ENCODE peak calls at places on chromosomes 13 and 19, in ten cellular contexts. B is body of pancreas, K is fibroblast of lung, H is lower lobe of right lung, C is foreskin keratinocyte, U is GM23338, I is astrocyte, M is prostate gland, J is suprapubic skin, T is heart left ventricle. D is an unnamed sample.

GRCh38 chr13:109256866-109257760 is 529.3 kb downstream of the IRS2 start:
- DNase-seq in B (peak; percentile 40), K (peak; percentile 94), H (no peak), C (peak; percentile 100), U (peak; percentile 21), I (peak; percentile 99), M (peak; percentile 5), J (no peak), T (no peak), D (peak; percentile 81)

GRCh38 chr19:56253737-56254136 is 18.8 kb upstream of the EDDM13 start:
- DNase-seq in B (no peak), K (peak; percentile 74), H (no peak), C (peak; percentile 15), U (peak; percentile 46), I (peak; percentile 45), M (peak; percentile 19), J (no peak), T (no peak), D (no peak)

GRCh38 chr13:74986609-74987008 is 495.4 kb downstream of the TBC1D4 start:
- DNase-seq in B (no peak), K (no peak), H (no peak), C (no peak), U (no peak), I (no peak), M (no peak), J (no peak), T (no peak), D (no peak)

GRCh38 chr19:13022111-13022858 is 27.0 kb downstream of the NFIX start:
- DNase-seq in B (no peak), K (peak; percentile 66), H (peak; percentile 49), C (no peak), U (no peak), I (peak; percentile 64), M (no peak), J (no peak), T (no peak), D (no peak)

GRCh38 chr13:61761690-61762089 is 346.0 kb upstream of the PCDH20 start:
- DNase-seq in B (no peak), K (no peak), H (no peak), C (no peak), U (no peak), I (no peak), M (no peak), J (no peak), T (no peak), D (no peak)

GRCh38 chr19:20038358-20039202 is 725 bp downstream of the ZNF682 start:
- DNase-seq in B (no peak), K (no peak), H (no peak), C (no peak), U (no peak), I (peak; percentile 8), M (no peak), J (no peak), T (no peak), D (no peak)

GRCh38 chr13:21546372-21546771 is 57.6 kb downstream of the MICU2 start:
- DNase-seq in B (no peak), K (peak; percentile 15), H (no peak), C (no peak), U (no peak), I (no peak), M (no peak), J (no peak), T (no peak), D (no peak)

GRCh38 chr13:108760129-108760528 is 130.7 kb downstream of the MYO16 start:
- DNase-seq in B (no peak), K (no peak), H (no peak), C (no peak), U (no peak), I (no peak), M (no peak), J (no peak), T (no peak), D (no peak)

DNA sequence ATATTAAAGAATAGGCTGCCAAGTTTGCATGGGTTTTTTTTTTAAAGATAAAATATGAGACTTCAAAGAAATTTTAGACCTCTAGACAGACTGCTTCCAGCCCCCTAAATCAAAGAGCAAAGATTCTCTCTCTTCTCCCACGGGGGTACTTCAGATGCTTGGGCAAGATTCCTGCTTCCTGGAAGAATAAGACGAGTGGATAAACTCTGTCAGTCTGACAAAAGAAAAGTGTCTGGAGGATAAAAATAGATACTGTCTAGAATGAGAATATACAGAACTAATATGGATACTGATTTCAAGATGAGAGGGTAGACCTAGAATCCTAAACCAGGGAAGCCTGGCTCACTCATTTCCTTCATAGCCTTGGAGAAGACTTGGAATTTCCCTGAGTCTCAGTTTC is 435.1 kb downstream of the FOXO1 start:
- DNase-seq in B (no peak), K (no peak), H (no peak), C (no peak), U (no peak), I (peak; percentile 23), M (no peak), J (no peak), T (no peak), D (no peak)
- H3K4me1 ChIP-seq in B (no peaks in the 10 kb centered on the region), K (peaks cover 7% of the 10 kb centered on the region), H (no peaks in the 10 kb centered on the region), C (peaks cover 7% of the 10 kb centered on the region), U (no peaks in the 10 kb centered on the region), I (peaks cover 9% of the 10 kb centered on the region), M (no peaks in the 10 kb centered on the region), J (peaks cover 51% of the 10 kb centered on the region), T (peaks cover 14% of the 10 kb centered on the region), D (peaks cover 12% of the 10 kb centered on the region)

GRCh38 chr19:6271721-6272410 is 7.9 kb downstream of the MLLT1 start:
- DNase-seq in B (peak; percentile 81), K (peak; percentile 74), H (peak; percentile 72), C (no peak), U (peak; percentile 56), I (peak; percentile 80), M (peak; percentile 62), J (peak; percentile 94), T (peak; percentile 86), D (no peak)

GRCh38 chr19:6273701-6274601 is 5.8 kb downstream of the MLLT1 start:
- DNase-seq in B (peak; percentile 88), K (peak; percentile 91), H (peak; percentile 88), C (no peak), U (no peak), I (peak; percentile 88), M (peak; percentile 92), J (peak; percentile 95), T (peak; percentile 79), D (peak; percentile 79)

GRCh38 chr19:6272411-6272791 is 7.4 kb downstream of the MLLT1 start:
- DNase-seq in B (no peak), K (no peak), H (no peak), C (no peak), U (no peak), I (no peak), M (no peak), J (no peak), T (no peak), D (no peak)

GRCh38 chr19:6274756-6275155 is 5.0 kb downstream of the MLLT1 start:
- DNase-seq in B (no peak), K (no peak), H (no peak), C (no peak), U (no peak), I (no peak), M (no peak), J (no peak), T (no peak), D (no peak)

GRCh38 chr19:6272913-6273600 is 6.7 kb downstream of the MLLT1 start:
- DNase-seq in B (no peak), K (no peak), H (no peak), C (no peak), U (no peak), I (no peak), M (no peak), J (no peak), T (no peak), D (no peak)
- H3K4me1 ChIP-seq in B (peaks cover 81% of the 10 kb centered on the region), K (peaks cover 55% of the 10 kb centered on the region), H (peaks cover 100% of the 10 kb centered on the region), C (no peaks in the 10 kb centered on the region), U (peaks cover 60% of the 10 kb centered on the region), I (peaks cover 73% of the 10 kb centered on the region), M (peaks cover 61% of the 10 kb centered on the region), J (peaks cover 95% of the 10 kb centered on the region), T (peaks cover 88% of the 10 kb centered on the region), D (peaks cover 34% of the 10 kb centered on the region)

GRCh38 chr19:34300380-34300779 is 46.0 kb downstream of the GARRE1 start:
- DNase-seq in B (no peak), K (no peak), H (no peak), C (no peak), U (no peak), I (no peak), M (no peak), J (no peak), T (no peak), D (no peak)

GRCh38 chr19:34300962-34301361 is 46.6 kb downstream of the GARRE1 start:
- DNase-seq in B (no peak), K (no peak), H (no peak), C (no peak), U (no peak), I (no peak), M (no peak), J (no peak), T (no peak), D (no peak)

GRCh38 chr19:34295103-34295502 is 40.7 kb downstream of the GARRE1 start:
- DNase-seq in B (no peak), K (no peak), H (no peak), C (no peak), U (no peak), I (no peak), M (no peak), J (no peak), T (no peak), D (no peak)

GRCh38 chr19:34299576-34299975 is 45.2 kb downstream of the GARRE1 start:
- DNase-seq in B (no peak), K (no peak), H (no peak), C (no peak), U (no peak), I (no peak), M (no peak), J (no peak), T (no peak), D (no peak)

DNA sequence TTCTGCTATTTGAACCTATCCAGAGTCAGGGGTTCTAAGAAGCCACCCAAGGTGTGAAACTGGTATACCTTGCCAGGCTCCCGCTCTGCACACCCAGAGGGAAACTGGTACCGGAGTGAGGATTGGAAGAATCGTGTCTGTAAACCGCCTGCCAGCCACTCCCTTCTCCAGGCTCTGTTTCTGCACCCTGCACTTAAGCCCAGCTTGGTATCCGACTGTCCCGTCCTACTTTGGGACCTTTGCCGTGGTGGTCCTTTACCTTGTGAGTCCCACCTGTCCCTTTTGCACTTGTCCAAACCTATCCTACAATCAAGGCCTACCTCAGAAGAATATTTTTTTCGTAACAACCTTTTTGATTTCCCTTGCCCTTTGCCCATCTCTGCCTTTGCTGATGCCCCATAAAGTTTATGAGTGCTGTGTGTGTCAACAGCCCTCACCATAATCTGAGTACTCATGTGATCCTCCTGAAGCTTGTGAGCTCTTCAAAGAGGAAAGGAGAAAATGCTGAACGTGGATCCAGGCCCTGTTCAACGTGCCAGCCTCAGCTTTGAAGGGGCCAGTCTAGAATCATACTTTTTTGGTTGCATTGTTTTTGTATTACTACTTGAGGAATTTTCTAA is 44.6 kb downstream of the GARRE1 start:
- DNase-seq in B (no peak), K (no peak), H (no peak), C (no peak), U (no peak), I (no peak), M (peak; percentile 49), J (no peak), T (no peak), D (no peak)
- H3K4me1 ChIP-seq in B (peaks cover 6% of the 10 kb centered on the region), K (no peaks in the 10 kb centered on the region), H (no peaks in the 10 kb centered on the region), C (no peaks in the 10 kb centered on the region), U (no peaks in the 10 kb centered on the region), I (no peaks in the 10 kb centered on the region), M (no peaks in the 10 kb centered on the region), J (no peaks in the 10 kb centered on the region), T (no peaks in the 10 kb centered on the region), D (no peaks in the 10 kb centered on the region)

DNA sequence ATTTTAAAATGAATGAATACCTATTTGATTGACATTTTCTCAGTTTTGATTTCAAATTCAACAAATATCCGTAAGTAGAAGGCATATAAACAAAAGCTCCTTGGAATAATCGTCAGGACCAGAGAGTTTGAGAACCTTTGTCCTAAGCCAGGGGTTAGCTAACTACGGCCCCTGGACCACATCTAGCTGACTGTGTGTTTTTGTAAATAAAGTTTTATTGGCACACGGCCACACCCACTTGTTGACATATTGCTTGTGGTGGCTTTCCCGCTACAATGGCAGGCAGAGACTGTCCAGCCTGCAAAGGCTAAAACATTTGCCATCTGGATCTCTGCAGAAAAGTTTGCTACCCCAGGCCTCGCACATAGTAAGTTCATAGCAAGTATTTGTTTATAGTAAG is 83.4 kb downstream of the GNG7 start:
- DNase-seq in B (no peak), K (peak; percentile 30), H (no peak), C (no peak), U (no peak), I (no peak), M (no peak), J (no peak), T (no peak), D (no peak)
- H3K4me1 ChIP-seq in B (peaks cover 15% of the 10 kb centered on the region), K (no peaks in the 10 kb centered on the region), H (peaks cover 56% of the 10 kb centered on the region), C (peaks cover 12% of the 10 kb centered on the region), U (no peaks in the 10 kb centered on the region), I (peaks cover 18% of the 10 kb centered on the region), M (no peaks in the 10 kb centered on the region), J (peaks cover 18% of the 10 kb centered on the region), T (peaks cover 17% of the 10 kb centered on the region), D (peaks cover 28% of the 10 kb centered on the region)

D was measured in RWPE2.